ENCODE peak calls at places on chromosomes 11 and 22, in four cellular contexts. P is tibial nerve; R is activated naive CD8-positive, alpha-beta T cell treated with anti-CD3 and anti-CD28 coated beads, Interleukin-2, amount 50 U/mL, for 24 hours; Z is ovary. N is an unnamed sample.

GRCh38 chr11:73281201-73281741 is 9.1 kb downstream of the P2RY6 start:
- DNase-seq in R (no peak), P (no peak), Z (no peak), N (no peak)

GRCh38 chr11:109033627-109034340 is 368.9 kb downstream of the DDX10 start:
- DNase-seq in Z (no peak), P (no peak), R (no peak), N (no peak)

GRCh38 chr11:61967924-61968757 is 707 bp upstream of the FTH1 start:
- DNase-seq in Z (peak; percentile 54), R (peak; percentile 65), P (no peak), N (peak; percentile 24)

GRCh38 chr11:6646631-6647281 is 8.9 kb downstream of the DCHS1 start:
- DNase-seq in Z (peak; percentile 73), R (peak; percentile 33), P (no peak), N (no peak)

GRCh38 chr11:107583629-107584195 is 7.2 kb upstream of the ELMOD1 start:
- DNase-seq in P (no peak), Z (no peak), R (no peak), N (no peak)

GRCh38 chr11:109885006-109885405 is 208.2 kb upstream of the ZC3H12C start:
- DNase-seq in P (no peak), Z (no peak), R (no peak), N (no peak)

GRCh38 chr22:23069502-23070357 is 589 bp upstream of the GNAZ start:
- DNase-seq in P (peak; percentile 84), R (peak; percentile 88), Z (peak; percentile 93), N (peak; percentile 86)

GRCh38 chr11:118953265-118953664 is 2.8 kb upstream of the UPK2 start:
- DNase-seq in P (no peak), Z (no peak), R (no peak), N (no peak)

GRCh38 chr11:8732748-8733241 is 50.2 kb downstream of the RPL27A start:
- DNase-seq in R (no peak), P (peak; percentile 39), Z (peak; percentile 64), N (no peak)

GRCh38 chr11:112652786-112653390 is 308.3 kb upstream of the NCAM1 start:
- DNase-seq in Z (no peak), R (no peak), P (no peak), N (no peak)

GRCh38 chr11:123653997-123654565 is 343 bp downstream of the SCN3B start:
- DNase-seq in R (peak; percentile 45), Z (peak; percentile 29), P (no peak), N (no peak)

GRCh38 chr11:37699644-37700043 is 1101.6 kb upstream of the RAG2 start:
- DNase-seq in Z (no peak), R (no peak), P (no peak), N (no peak)

GRCh38 chr11:32809313-32809712 is 14.9 kb upstream of the CCDC73 start:
- DNase-seq in P (peak; percentile 38), Z (peak; percentile 57), R (peak; percentile 65), N (peak; percentile 59)

GRCh38 chr22:25027959-25028840 is 75.7 kb downstream of the KIAA1671 start:
- DNase-seq in Z (peak; percentile 51), R (peak; percentile 8), P (peak; percentile 29), N (peak; percentile 37)

GRCh38 chr22:49452362-49452946 is 375.2 kb downstream of the BRD1 start:
- DNase-seq in R (no peak), P (no peak), Z (no peak), N (no peak)

GRCh38 chr11:22752908-22753310 is 76.7 kb downstream of the SVIP start:
- DNase-seq in P (no peak), Z (no peak), R (no peak), N (no peak)

GRCh38 chr11:116927163-116927772 is 89.8 kb upstream of the APOA1 start:
- DNase-seq in Z (no peak), R (peak; percentile 49), P (no peak), N (no peak)

GRCh38 chr11:31800398-31801265 is 10.5 kb downstream of the PAX6 start:
- DNase-seq in P (no peak), R (no peak), Z (no peak), N (no peak)

GRCh38 chr11:113773092-113773415 is 438 bp downstream of the ZW10 start:
- DNase-seq in P (no peak), R (no peak), Z (no peak), N (no peak)

GRCh38 chr11:61637287-61637686 is 42.9 kb upstream of the DAGLA start:
- DNase-seq in P (no peak), Z (no peak), R (no peak), N (no peak)

GRCh38 chr22:39244496-39245129 is at the start of gene PDGFB:
- DNase-seq in Z (no peak), P (no peak), R (no peak), N (no peak)

GRCh38 chr11:47946682-47947575 is 33.4 kb upstream of the PTPRJ start:
- DNase-seq in P (peak; percentile 53), Z (peak; percentile 75), R (peak; percentile 41), N (peak; percentile 70)

GRCh38 chr22:46085831-46086576 is 64.3 kb upstream of the PPARA start:
- DNase-seq in Z (peak; percentile 83), R (no peak), P (peak; percentile 58), N (peak; percentile 58)